ENCODE peak calls at places on chromosome 2, in seven cellular contexts. One of them, this sample, is unnamed. For H3K4me1, the result is how much of the 10 kb centered on the place peaks cover.

GRCh38 chr2:3134026-3134571 is 243.5 kb downstream of the EIPR1 start:
- DNase-seq in endothelial cell of umbilical vein: no peak
- DNase-seq in endodermal cell: peak
- DNase-seq in lower lobe of right lung: no peak
- DNase-seq in adrenal gland: no peak
- DNase-seq in colonic mucosa: no peak
- DNase-seq in fibroblast of lung: no peak
- DNase-seq in this sample: no peak

GRCh38 chr2:238791345-238791744 is 56.5 kb upstream of the TWIST2 start:
- DNase-seq in lower lobe of right lung: no peak
- DNase-seq in endothelial cell of umbilical vein: no peak
- DNase-seq in colonic mucosa: no peak
- DNase-seq in fibroblast of lung: no peak
- DNase-seq in adrenal gland: no peak
- DNase-seq in endodermal cell: no peak
- DNase-seq in this sample: no peak

GRCh38 chr2:112345030-112346027 is 69.9 kb downstream of the ZC3H6 start:
- DNase-seq in lower lobe of right lung: no peak
- DNase-seq in adrenal gland: no peak
- DNase-seq in colonic mucosa: no peak
- DNase-seq in endodermal cell: peak
- DNase-seq in endothelial cell of umbilical vein: no peak
- DNase-seq in fibroblast of lung: no peak
- DNase-seq in this sample: no peak

GRCh38 chr2:156331572-156332451 is 709 bp downstream of the NR4A2 start:
- DNase-seq in adrenal gland: peak
- DNase-seq in fibroblast of lung: peak
- DNase-seq in endothelial cell of umbilical vein: peak
- DNase-seq in colonic mucosa: peak
- DNase-seq in endodermal cell: peak
- DNase-seq in lower lobe of right lung: peak
- DNase-seq in this sample: peak

GRCh38 chr2:39593439-39594393 is 72.0 kb upstream of the TMEM178A start:
- DNase-seq in adrenal gland: peak
- DNase-seq in endodermal cell: peak
- DNase-seq in fibroblast of lung: peak
- DNase-seq in colonic mucosa: no peak
- DNase-seq in lower lobe of right lung: no peak
- DNase-seq in endothelial cell of umbilical vein: peak
- DNase-seq in this sample: no peak

GRCh38 chr2:168247341-168248305 is at the start of gene STK39:
- DNase-seq in adrenal gland: peak
- DNase-seq in fibroblast of lung: peak
- DNase-seq in endodermal cell: peak
- DNase-seq in lower lobe of right lung: peak
- DNase-seq in colonic mucosa: peak
- DNase-seq in endothelial cell of umbilical vein: peak
- DNase-seq in this sample: peak

GRCh38 chr2:191866195-191866594 is 19.3 kb upstream of the CAVIN2 start:
- DNase-seq in fibroblast of lung: no peak
- DNase-seq in endodermal cell: peak
- DNase-seq in colonic mucosa: no peak
- DNase-seq in lower lobe of right lung: no peak
- DNase-seq in endothelial cell of umbilical vein: no peak
- DNase-seq in adrenal gland: no peak
- DNase-seq in this sample: no peak

GRCh38 chr2:39913648-39914456 is 134.8 kb upstream of the THUMPD2 start:
- DNase-seq in lower lobe of right lung: no peak
- DNase-seq in endothelial cell of umbilical vein: peak
- DNase-seq in adrenal gland: no peak
- DNase-seq in endodermal cell: peak
- DNase-seq in colonic mucosa: no peak
- DNase-seq in fibroblast of lung: peak
- DNase-seq in this sample: peak

GRCh38 chr2:28395334-28396061 is 2.8 kb downstream of the FOSL2 start:
- DNase-seq in endodermal cell: no peak
- DNase-seq in adrenal gland: peak
- DNase-seq in endothelial cell of umbilical vein: peak
- DNase-seq in fibroblast of lung: peak
- DNase-seq in lower lobe of right lung: peak
- DNase-seq in colonic mucosa: peak
- DNase-seq in this sample: peak

GRCh38 chr2:134290363-134290762 is 36.5 kb downstream of the MGAT5 start:
- DNase-seq in lower lobe of right lung: no peak
- DNase-seq in fibroblast of lung: no peak
- DNase-seq in endothelial cell of umbilical vein: no peak
- DNase-seq in endodermal cell: no peak
- DNase-seq in colonic mucosa: no peak
- DNase-seq in adrenal gland: no peak
- DNase-seq in this sample: no peak

GRCh38 chr2:236309669-236310029 is 45.4 kb upstream of the ASB18 start:
- DNase-seq in endothelial cell of umbilical vein: peak
- DNase-seq in endodermal cell: peak
- DNase-seq in adrenal gland: no peak
- DNase-seq in colonic mucosa: no peak
- DNase-seq in lower lobe of right lung: no peak
- DNase-seq in fibroblast of lung: no peak
- DNase-seq in this sample: no peak

GRCh38 chr2:46657042-46657504 is 177.7 kb downstream of the TMEM247 start:
- DNase-seq in fibroblast of lung: peak
- DNase-seq in endothelial cell of umbilical vein: peak
- DNase-seq in endodermal cell: peak
- DNase-seq in colonic mucosa: peak
- DNase-seq in adrenal gland: peak
- DNase-seq in lower lobe of right lung: no peak
- DNase-seq in this sample: no peak

GRCh38 chr2:14803994-14804393 is 171.5 kb downstream of the LRATD1 start:
- DNase-seq in endothelial cell of umbilical vein: no peak
- DNase-seq in colonic mucosa: no peak
- DNase-seq in fibroblast of lung: no peak
- DNase-seq in lower lobe of right lung: no peak
- DNase-seq in endodermal cell: no peak
- DNase-seq in adrenal gland: no peak
- DNase-seq in this sample: no peak

GRCh38 chr2:28687181-28687580 is 64.4 kb upstream of the PPP1CB start:
- DNase-seq in adrenal gland: no peak
- DNase-seq in fibroblast of lung: no peak
- DNase-seq in endodermal cell: no peak
- DNase-seq in lower lobe of right lung: no peak
- DNase-seq in colonic mucosa: no peak
- DNase-seq in endothelial cell of umbilical vein: no peak
- DNase-seq in this sample: no peak

GRCh38 chr2:46098606-46099005 is 198.6 kb upstream of the EPAS1 start:
- DNase-seq in fibroblast of lung: peak
- DNase-seq in lower lobe of right lung: no peak
- DNase-seq in adrenal gland: no peak
- DNase-seq in colonic mucosa: no peak
- DNase-seq in endothelial cell of umbilical vein: peak
- DNase-seq in endodermal cell: no peak
- DNase-seq in this sample: no peak

GRCh38 chr2:152646775-152647174 is 70.5 kb downstream of the PRPF40A start:
- DNase-seq in colonic mucosa: no peak
- DNase-seq in fibroblast of lung: peak
- DNase-seq in lower lobe of right lung: no peak
- DNase-seq in endodermal cell: no peak
- DNase-seq in endothelial cell of umbilical vein: peak
- DNase-seq in adrenal gland: no peak
- DNase-seq in this sample: no peak

GRCh38 chr2:29255006-29255405 is 139.8 kb downstream of the CLIP4 start:
- DNase-seq in fibroblast of lung: no peak
- DNase-seq in colonic mucosa: no peak
- DNase-seq in adrenal gland: no peak
- DNase-seq in endodermal cell: no peak
- DNase-seq in lower lobe of right lung: no peak
- DNase-seq in endothelial cell of umbilical vein: no peak
- DNase-seq in this sample: no peak

GRCh38 chr2:236754234-236754924 is 184.8 kb downstream of the ACKR3 start:
- DNase-seq in colonic mucosa: no peak
- DNase-seq in adrenal gland: no peak
- DNase-seq in endothelial cell of umbilical vein: no peak
- DNase-seq in endodermal cell: no peak
- DNase-seq in lower lobe of right lung: no peak
- DNase-seq in fibroblast of lung: no peak
- DNase-seq in this sample: no peak

GRCh38 chr2:23926289-23926749 is 604 bp downstream of the ATAD2B start:
- DNase-seq in endothelial cell of umbilical vein: no peak
- DNase-seq in adrenal gland: peak
- DNase-seq in endodermal cell: peak
- DNase-seq in lower lobe of right lung: peak
- DNase-seq in fibroblast of lung: no peak
- DNase-seq in colonic mucosa: peak
- DNase-seq in this sample: no peak

GRCh38 chr2:226902041-226902972 is 66.5 kb downstream of the RHBDD1 start:
- DNase-seq in fibroblast of lung: peak
- DNase-seq in adrenal gland: no peak
- DNase-seq in colonic mucosa: no peak
- DNase-seq in endothelial cell of umbilical vein: no peak
- DNase-seq in endodermal cell: no peak
- DNase-seq in lower lobe of right lung: no peak
- DNase-seq in this sample: no peak
- H3K4me1 ChIP-seq in fibroblast of lung: under half
- H3K4me1 ChIP-seq in adrenal gland: under half
- H3K4me1 ChIP-seq in colonic mucosa: under half
- H3K4me1 ChIP-seq in endothelial cell of umbilical vein: under half
- H3K4me1 ChIP-seq in endodermal cell: under half
- H3K4me1 ChIP-seq in lower lobe of right lung: under half
- H3K4me1 ChIP-seq in this sample: under half

GRCh38 chr2:101725515-101726192 is 28.1 kb downstream of the MAP4K4 start:
- DNase-seq in adrenal gland: no peak
- DNase-seq in endodermal cell: peak
- DNase-seq in fibroblast of lung: no peak
- DNase-seq in endothelial cell of umbilical vein: no peak
- DNase-seq in lower lobe of right lung: no peak
- DNase-seq in colonic mucosa: no peak
- DNase-seq in this sample: no peak
- TF ChIP-seq CTCF in adrenal gland: peak
- TF ChIP-seq CTCF in endodermal cell: peak
- TF ChIP-seq CTCF in fibroblast of lung: no peak
- TF ChIP-seq CTCF in endothelial cell of umbilical vein: peak
- TF ChIP-seq CTCF in lower lobe of right lung: no peak
- TF ChIP-seq CTCF in colonic mucosa: no peak
- TF ChIP-seq CTCF in this sample: no peak

GRCh38 chr2:9613291-9613690 is 17.5 kb downstream of the YWHAQ start:
- DNase-seq in adrenal gland: no peak
- DNase-seq in colonic mucosa: no peak
- DNase-seq in endodermal cell: no peak
- DNase-seq in endothelial cell of umbilical vein: no peak
- DNase-seq in lower lobe of right lung: no peak
- DNase-seq in fibroblast of lung: peak
- DNase-seq in this sample: no peak
- H3K4me1 ChIP-seq in adrenal gland: under half
- H3K4me1 ChIP-seq in colonic mucosa: under half
- H3K4me1 ChIP-seq in endodermal cell: under half
- H3K4me1 ChIP-seq in endothelial cell of umbilical vein: under half
- H3K4me1 ChIP-seq in lower lobe of right lung: half or more
- H3K4me1 ChIP-seq in fibroblast of lung: under half
- H3K4me1 ChIP-seq in this sample: under half

GRCh38 chr2:128681351-128681906 is 362.8 kb upstream of the HS6ST1 start:
- DNase-seq in endothelial cell of umbilical vein: no peak
- DNase-seq in lower lobe of right lung: no peak
- DNase-seq in fibroblast of lung: no peak
- DNase-seq in endodermal cell: peak
- DNase-seq in colonic mucosa: peak
- DNase-seq in adrenal gland: no peak
- DNase-seq in this sample: no peak
- TF ChIP-seq CTCF in endothelial cell of umbilical vein: no peak
- TF ChIP-seq CTCF in lower lobe of right lung: no peak
- TF ChIP-seq CTCF in fibroblast of lung: no peak
- TF ChIP-seq CTCF in endodermal cell: peak
- TF ChIP-seq CTCF in colonic mucosa: no peak
- TF ChIP-seq CTCF in adrenal gland: no peak
- TF ChIP-seq CTCF in this sample: no peak

GRCh38 chr2:202269585-202269984 is 4.0 kb downstream of the NOP58 start:
- DNase-seq in fibroblast of lung: no peak
- DNase-seq in lower lobe of right lung: no peak
- DNase-seq in colonic mucosa: no peak
- DNase-seq in adrenal gland: no peak
- DNase-seq in endothelial cell of umbilical vein: no peak
- DNase-seq in endodermal cell: no peak
- DNase-seq in this sample: no peak
- H3K4me1 ChIP-seq in fibroblast of lung: under half
- H3K4me1 ChIP-seq in lower lobe of right lung: under half
- H3K4me1 ChIP-seq in colonic mucosa: under half
- H3K4me1 ChIP-seq in adrenal gland: under half
- H3K4me1 ChIP-seq in endothelial cell of umbilical vein: under half
- H3K4me1 ChIP-seq in endodermal cell: under half
- H3K4me1 ChIP-seq in this sample: under half

GRCh38 chr2:141906673-141907072 is 224.1 kb downstream of the LRP1B start:
- DNase-seq in endothelial cell of umbilical vein: no peak
- DNase-seq in colonic mucosa: no peak
- DNase-seq in lower lobe of right lung: no peak
- DNase-seq in fibroblast of lung: no peak
- DNase-seq in adrenal gland: no peak
- DNase-seq in endodermal cell: no peak
- DNase-seq in this sample: no peak

DNA sequence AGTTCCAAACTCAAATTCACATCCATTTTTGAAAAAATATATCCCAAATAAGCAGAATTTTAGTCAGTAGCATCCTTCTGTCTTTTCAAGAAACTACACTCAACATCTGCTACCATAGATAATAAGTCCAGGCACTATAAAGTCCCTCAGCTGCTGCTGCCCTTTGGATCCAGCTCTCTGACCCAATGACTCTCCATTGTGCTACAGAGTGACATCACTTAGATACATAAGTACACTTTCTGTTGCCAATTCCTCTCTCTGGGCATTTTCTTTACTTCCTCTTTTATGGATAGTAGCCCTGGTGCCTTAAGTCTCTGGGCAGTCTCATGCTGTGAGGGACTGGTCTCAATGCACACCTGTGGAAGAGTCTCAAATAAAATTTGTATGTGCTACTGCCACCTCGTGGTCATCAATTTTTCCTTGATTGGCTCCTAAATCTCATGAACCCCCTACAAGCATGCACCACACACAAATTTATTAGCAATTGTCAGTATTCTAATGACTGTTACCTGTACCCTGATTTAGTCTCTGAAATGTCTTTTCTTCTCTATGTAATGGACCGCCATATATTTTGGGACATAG is 219.2 kb downstream of the LRP1B start:
- DNase-seq in endodermal cell: peak
- DNase-seq in fibroblast of lung: peak
- DNase-seq in colonic mucosa: no peak
- DNase-seq in endothelial cell of umbilical vein: peak
- DNase-seq in adrenal gland: peak
- DNase-seq in lower lobe of right lung: no peak
- DNase-seq in this sample: no peak
- TF ChIP-seq CTCF in endodermal cell: peak
- TF ChIP-seq CTCF in fibroblast of lung: no peak
- TF ChIP-seq CTCF in colonic mucosa: peak
- TF ChIP-seq CTCF in endothelial cell of umbilical vein: peak
- TF ChIP-seq CTCF in adrenal gland: peak
- TF ChIP-seq CTCF in lower lobe of right lung: peak
- TF ChIP-seq CTCF in this sample: no peak